ENCODE peak calls at places on chromosomes 16 and 17, in seven cellular contexts. Q, C, S, X, H, B and A are unnamed samples.

GRCh38 chr16:11674818-11675560 is 6.7 kb downstream of the SNN start:
- DNase-seq in X (peak), B (no peak), Q (no peak), H (no peak), C (no peak), S (no peak), A (no peak)

GRCh38 chr16:3017806-3018506 is at the start of gene CLDN6:
- DNase-seq in S (no peak), B (no peak), X (no peak), Q (no peak), C (no peak), H (no peak), A (no peak)

GRCh38 chr17:63760771-63761539 is 12.4 kb downstream of the CCDC47 start:
- DNase-seq in Q (no peak), H (no peak), C (no peak), S (no peak), X (no peak), B (no peak), A (no peak)

GRCh38 chr16:57516176-57516725 is 20.1 kb downstream of the CCDC102A start:
- DNase-seq in X (no peak), S (no peak), H (no peak), Q (no peak), B (no peak), C (no peak), A (no peak)

GRCh38 chr16:49431040-49431439 is 57.4 kb downstream of the C16orf78 start:
- DNase-seq in S (no peak), C (no peak), Q (no peak), X (no peak), H (no peak), B (no peak), A (no peak)

GRCh38 chr16:20910781-20911321 is 10.3 kb downstream of the LYRM1 start:
- DNase-seq in X (no peak), H (no peak), Q (no peak), B (no peak), S (no peak), C (no peak), A (no peak)

GRCh38 chr17:60600490-60601431 is 768 bp downstream of the PPM1D start:
- DNase-seq in S (peak), Q (peak), B (no peak), C (peak), H (peak), X (peak), A (peak)

GRCh38 chr17:49990921-49991320 is 4.1 kb downstream of the DLX3 start:
- DNase-seq in Q (no peak), H (no peak), S (no peak), B (no peak), C (no peak), X (no peak), A (no peak)

GRCh38 chr17:78377858-78378224 is 608 bp upstream of the PGS1 start:
- DNase-seq in H (no peak), X (no peak), C (no peak), S (no peak), Q (no peak), B (no peak), A (no peak)

GRCh38 chr16:13994239-13995106 is 74.5 kb downstream of the ERCC4 start:
- DNase-seq in B (no peak), Q (no peak), C (no peak), H (no peak), S (no peak), X (peak), A (no peak)

GRCh38 chr17:33871720-33872535 is 383.2 kb upstream of the CCL2 start:
- DNase-seq in B (no peak), C (no peak), S (no peak), X (no peak), H (no peak), Q (no peak), A (no peak)

GRCh38 chr17:76889323-76889722 is 21.1 kb downstream of the MGAT5B start:
- DNase-seq in X (no peak), C (no peak), Q (no peak), B (no peak), H (no peak), S (no peak), A (no peak)